ENCODE peak calls at places on chromosome 1, in eight cellular contexts. Y, S, I, X, Q, P, A and T are unnamed samples.

GRCh38 chr1:203704120-203704519 is 60.9 kb upstream of the LAX1 start:
- DNase-seq in I (no peak), X (no peak), Q (no peak), S (no peak), A (no peak), Y (no peak), P (no peak), T (no peak)

GRCh38 chr1:198254521-198254920 is 97.7 kb downstream of the NEK7 start:
- DNase-seq in Y (peak; percentile 51), P (no peak), A (peak; percentile 33), I (no peak), Q (no peak), S (no peak), X (no peak), T (no peak)

GRCh38 chr1:7207875-7208646 is 422.8 kb downstream of the CAMTA1 start:
- DNase-seq in Y (peak; percentile 73), P (no peak), S (peak; percentile 51), I (peak; percentile 64), X (peak; percentile 42), A (peak; percentile 67), Q (no peak), T (peak; percentile 51)

GRCh38 chr1:184791199-184791935 is 36.7 kb upstream of the EDEM3 start:
- DNase-seq in X (no peak), Y (peak; percentile 23), S (no peak), A (peak; percentile 64), Q (no peak), I (no peak), P (no peak), T (no peak)

GRCh38 chr1:204062106-204062505 is 10.8 kb upstream of the SOX13 start:
- DNase-seq in P (no peak), Q (no peak), Y (no peak), I (no peak), X (no peak), S (no peak), A (no peak), T (no peak)

GRCh38 chr1:26848947-26849774 is 13.8 kb upstream of the SFN start:
- DNase-seq in Q (no peak), Y (peak; percentile 48), I (peak; percentile 100), P (no peak), A (peak; percentile 77), S (no peak), X (no peak), T (peak; percentile 81)

GRCh38 chr1:152884966-152885624 is 7.0 kb downstream of the SMCP start:
- DNase-seq in S (no peak), Y (no peak), Q (no peak), P (no peak), X (no peak), A (peak; percentile 19), I (peak; percentile 92), T (no peak)

GRCh38 chr1:163826500-163826899 is 504.7 kb downstream of the NUF2 start:
- DNase-seq in I (no peak), Y (no peak), A (no peak), P (no peak), X (peak; percentile 5), Q (no peak), S (peak; percentile 83), T (no peak)

GRCh38 chr1:171372418-171373088 is 58.6 kb downstream of the FMO4 start:
- DNase-seq in Q (no peak), S (no peak), P (no peak), I (no peak), X (no peak), Y (peak; percentile 27), A (peak; percentile 87), T (no peak)

GRCh38 chr1:74481607-74482006 is 30.8 kb downstream of the LRRC53 start:
- DNase-seq in S (no peak), X (no peak), Q (no peak), A (no peak), I (no peak), P (no peak), Y (no peak), T (no peak)

GRCh38 chr1:59685666-59686065 is 129.1 kb upstream of the HOOK1 start:
- DNase-seq in I (no peak), X (no peak), S (no peak), Q (no peak), Y (no peak), A (no peak), P (no peak), T (no peak)

GRCh38 chr1:109991400-109991925 is 6.9 kb downstream of the AHCYL1 start:
- DNase-seq in X (no peak), Y (no peak), I (no peak), A (no peak), P (no peak), S (no peak), Q (no peak), T (no peak)
- H3K4me1 ChIP-seq in X (peaks cover 21% of the 10 kb centered on the region), Y (peaks cover 21% of the 10 kb centered on the region), I (peaks cover 24% of the 10 kb centered on the region), A (no peaks in the 10 kb centered on the region), P (peaks cover 93% of the 10 kb centered on the region), S (no peaks in the 10 kb centered on the region), Q (peaks cover 18% of the 10 kb centered on the region), T (peaks cover 78% of the 10 kb centered on the region)

GRCh38 chr1:205285391-205286101 is 36.0 kb downstream of the NUAK2 start:
- DNase-seq in P (no peak), Q (peak; percentile 73), I (no peak), Y (peak; percentile 53), A (peak; percentile 55), S (peak; percentile 95), X (no peak), T (no peak)

GRCh38 chr1:205286335-205286950 is 35.1 kb downstream of the NUAK2 start:
- DNase-seq in S (peak; percentile 95), Y (peak; percentile 48), X (no peak), I (peak; percentile 91), Q (peak; percentile 76), A (peak; percentile 57), P (no peak), T (no peak)

GRCh38 chr1:205283270-205284147 is 38.0 kb downstream of the NUAK2 start:
- DNase-seq in P (no peak), I (no peak), S (peak; percentile 85), Y (no peak), X (no peak), A (no peak), Q (no peak), T (no peak)

GRCh38 chr1:205287076-205287475 is 34.5 kb downstream of the NUAK2 start:
- DNase-seq in S (no peak), P (no peak), Y (no peak), I (no peak), A (no peak), X (no peak), Q (no peak), T (no peak)

GRCh38 chr1:205284420-205285144 is 37.0 kb downstream of the NUAK2 start:
- DNase-seq in A (peak; percentile 92), S (peak; percentile 98), I (peak; percentile 100), Y (peak; percentile 98), Q (peak; percentile 90), P (peak; percentile 79), X (peak; percentile 79), T (peak; percentile 97)
- H3K4me1 ChIP-seq in A (peaks cover 38% of the 10 kb centered on the region), S (peaks cover 72% of the 10 kb centered on the region), I (peaks cover 48% of the 10 kb centered on the region), Y (peaks cover 16% of the 10 kb centered on the region), Q (peaks cover 85% of the 10 kb centered on the region), P (peaks cover 27% of the 10 kb centered on the region), X (peaks cover 5% of the 10 kb centered on the region), T (peaks cover 14% of the 10 kb centered on the region)

GRCh38 chr1:246579818-246580217 is 13.6 kb downstream of the CNST start:
- DNase-seq in I (no peak), X (no peak), Y (peak; percentile 63), A (no peak), P (no peak), S (peak; percentile 61), Q (no peak), T (no peak)

GRCh38 chr1:246577720-246578106 is 11.5 kb downstream of the CNST start:
- DNase-seq in P (no peak), I (no peak), X (no peak), Q (no peak), A (no peak), Y (no peak), S (peak; percentile 55), T (no peak)

GRCh38 chr1:246576709-246577032 is 10.4 kb downstream of the CNST start:
- DNase-seq in X (no peak), Q (no peak), A (no peak), P (no peak), Y (no peak), I (no peak), S (no peak), T (no peak)

GRCh38 chr1:246580497-246581047 is 14.3 kb downstream of the CNST start:
- DNase-seq in A (no peak), P (no peak), I (no peak), Q (no peak), Y (no peak), X (no peak), S (no peak), T (no peak)

GRCh38 chr1:246577082-246577719 is 10.9 kb downstream of the CNST start:
- DNase-seq in P (no peak), A (no peak), Q (no peak), I (no peak), S (no peak), Y (no peak), X (no peak), T (no peak)
- H3K4me1 ChIP-seq in P (peaks cover 74% of the 10 kb centered on the region), A (peaks cover 7% of the 10 kb centered on the region), Q (peaks cover 65% of the 10 kb centered on the region), I (no peaks in the 10 kb centered on the region), S (peaks cover 42% of the 10 kb centered on the region), Y (peaks cover 34% of the 10 kb centered on the region), X (peaks cover 24% of the 10 kb centered on the region), T (peaks cover 42% of the 10 kb centered on the region)

GRCh38 chr1:159921700-159922498 is 3.4 kb downstream of the TAGLN2 start:
- DNase-seq in Q (peak; percentile 24), S (no peak), X (no peak), I (no peak), A (peak; percentile 50), Y (peak; percentile 59), P (no peak), T (peak; percentile 48)
- H3K4me1 ChIP-seq in Q (peaks cover 44% of the 10 kb centered on the region), S (peaks cover 36% of the 10 kb centered on the region), X (peaks cover 68% of the 10 kb centered on the region), I (peaks cover 46% of the 10 kb centered on the region), A (peaks cover 40% of the 10 kb centered on the region), Y (peaks cover 9% of the 10 kb centered on the region), P (peaks cover 96% of the 10 kb centered on the region), T (peaks cover 33% of the 10 kb centered on the region)

DNA sequence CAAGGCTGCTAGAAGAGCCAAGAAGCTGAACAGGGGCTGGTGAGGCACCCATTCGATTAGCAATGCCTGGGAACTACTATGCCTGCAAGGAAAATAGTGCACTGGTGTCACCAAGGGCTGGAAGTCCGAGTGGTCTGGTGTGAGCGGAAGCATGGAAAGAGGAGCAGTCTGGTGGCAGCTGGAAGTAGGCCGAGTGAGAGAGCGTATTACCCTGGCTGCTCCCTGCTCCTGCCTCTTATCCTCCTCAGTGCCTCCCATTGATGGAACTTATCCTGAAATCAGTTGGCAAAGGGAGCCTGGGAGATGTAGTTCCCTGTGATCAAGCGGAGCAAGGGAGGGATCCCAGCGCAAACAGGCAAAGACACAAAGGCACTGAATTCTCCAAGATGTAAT is 9.6 kb downstream of the SMAP2 start:
- DNase-seq in S (no peak), P (no peak), X (no peak), Y (peak; percentile 65), A (no peak), Q (no peak), I (no peak), T (no peak)
- H3K4me1 ChIP-seq in S (peaks cover 80% of the 10 kb centered on the region), P (peaks cover 62% of the 10 kb centered on the region), X (peaks cover 15% of the 10 kb centered on the region), Y (peaks cover 16% of the 10 kb centered on the region), A (peaks cover 29% of the 10 kb centered on the region), Q (peaks cover 91% of the 10 kb centered on the region), I (peaks cover 16% of the 10 kb centered on the region), T (peaks cover 99% of the 10 kb centered on the region)

GRCh38 chr1:248316796-248317195 is 7.6 kb downstream of the OR2M7 start:
- DNase-seq in Y (no peak), A (no peak), S (no peak), P (no peak), I (no peak), Q (no peak), X (no peak), T (no peak)
- H3K4me1 ChIP-seq in Y (no peaks in the 10 kb centered on the region), A (no peaks in the 10 kb centered on the region), S (no peaks in the 10 kb centered on the region), P (no peaks in the 10 kb centered on the region), I (no peaks in the 10 kb centered on the region), Q (no peaks in the 10 kb centered on the region), X (no peaks in the 10 kb centered on the region), T (no peaks in the 10 kb centered on the region)

GRCh38 chr1:16392740-16393139 is 25.7 kb downstream of the SZRD1 start:
- DNase-seq in A (peak; percentile 54), Q (no peak), X (no peak), S (no peak), Y (no peak), P (no peak), I (no peak), T (no peak)
- H3K4me1 ChIP-seq in A (peaks cover 9% of the 10 kb centered on the region), Q (peaks cover 38% of the 10 kb centered on the region), X (peaks cover 44% of the 10 kb centered on the region), S (no peaks in the 10 kb centered on the region), Y (peaks cover 3% of the 10 kb centered on the region), P (peaks cover 72% of the 10 kb centered on the region), I (peaks cover 33% of the 10 kb centered on the region), T (peaks cover 9% of the 10 kb centered on the region)